ENCODE peak calls at places on chromosomes 12 and 14, in six cellular contexts. A is PC-3, T is mammary epithelial cell, G is Peyer's patch, O is Panc1, S is SJSA1. F is an unnamed sample. For H3K4me1, the result is how much of the 10 kb centered on the place peaks cover.

GRCh38 chr12:119024226-119024810 is 43.0 kb downstream of the SRRM4 start:
- DNase-seq in S (no peak), O (no peak), G (no peak), A (no peak), T (no peak), F (no peak)

GRCh38 chr14:89251066-89251465 is 166.0 kb downstream of the FOXN3 start:
- DNase-seq in T (peak), A (no peak), G (no peak), S (no peak), O (no peak), F (no peak)

GRCh38 chr14:53055003-53055402 is 98.1 kb downstream of the DDHD1 start:
- DNase-seq in G (no peak), T (peak), S (peak), A (peak), O (peak), F (no peak)

GRCh38 chr14:104239866-104240301 is 101.5 kb downstream of the KIF26A start:
- DNase-seq in T (no peak), S (no peak), A (no peak), O (no peak), G (peak), F (no peak)

GRCh38 chr14:68962681-68963080 is 16.4 kb downstream of the ACTN1 start:
- DNase-seq in A (no peak), G (no peak), T (no peak), S (no peak), O (no peak), F (no peak)

GRCh38 chr12:128910629-128911028 is 57.4 kb downstream of the GLT1D1 start:
- DNase-seq in T (no peak), G (no peak), S (no peak), O (no peak), A (no peak), F (no peak)

GRCh38 chr12:127162902-127163301 is 1104.1 kb upstream of the TMEM132C start:
- DNase-seq in T (peak), O (no peak), A (peak), S (peak), G (no peak), F (no peak)

GRCh38 chr12:79690156-79690605 is 583 bp downstream of the PAWR start:
- DNase-seq in O (no peak), G (no peak), A (peak), T (no peak), S (peak), F (peak)

GRCh38 chr12:5716991-5717390 is 228.1 kb downstream of the ANO2 start:
- DNase-seq in G (no peak), A (no peak), O (no peak), S (no peak), T (no peak), F (no peak)

GRCh38 chr12:23576372-23576771 is 373.1 kb downstream of the SOX5 start:
- DNase-seq in A (no peak), G (no peak), S (no peak), O (no peak), T (no peak), F (no peak)

GRCh38 chr14:102517412-102518062 is 8.0 kb upstream of the ANKRD9 start:
- DNase-seq in G (peak), S (no peak), O (no peak), T (no peak), A (no peak), F (no peak)

GRCh38 chr14:59081680-59082079 is 106.8 kb upstream of the DAAM1 start:
- DNase-seq in G (no peak), A (no peak), S (no peak), T (no peak), O (no peak), F (no peak)

GRCh38 chr14:106843951-106844483 is 1317.6 kb downstream of the TMEM121 start:
- DNase-seq in A (peak), O (no peak), G (peak), T (peak), S (peak), F (no peak)

GRCh38 chr14:94171208-94171607 is 2.9 kb upstream of the PPP4R4 start:
- DNase-seq in G (no peak), T (peak), A (peak), O (no peak), S (peak), F (no peak)

GRCh38 chr12:16880864-16881285 is 274.9 kb upstream of the LMO3 start:
- DNase-seq in G (peak), A (no peak), T (no peak), O (no peak), S (no peak), F (no peak)

GRCh38 chr12:119180380-119181040 is 1.8 kb downstream of the HSPB8 start:
- DNase-seq in T (no peak), A (no peak), G (no peak), S (peak), O (no peak), F (peak)

GRCh38 chr12:48198619-48198973 is 4.5 kb downstream of the OR10AD1 start:
- DNase-seq in G (no peak), T (no peak), O (no peak), A (no peak), S (no peak), F (peak)

GRCh38 chr12:106582661-106583577 is at the start of gene RFX4:
- DNase-seq in A (no peak), G (no peak), O (no peak), T (no peak), S (no peak), F (no peak)

GRCh38 chr14:84323450-84323849 is 1206.5 kb upstream of the FLRT2 start:
- DNase-seq in A (no peak), O (no peak), S (no peak), G (no peak), T (no peak), F (no peak)

GRCh38 chr14:104343690-104344640 is 205.6 kb downstream of the KIF26A start:
- DNase-seq in T (no peak), S (no peak), G (peak), A (no peak), O (no peak), F (no peak)

GRCh38 chr14:58884442-58884841 is 246.7 kb downstream of the DACT1 start:
- DNase-seq in S (no peak), O (no peak), G (no peak), T (no peak), A (peak), F (no peak)

GRCh38 chr12:119208626-119209061 is 29.9 kb downstream of the HSPB8 start:
- DNase-seq in O (no peak), T (peak), S (no peak), A (peak), G (peak), F (peak)

GRCh38 chr12:121388421-121388981 is 11.4 kb upstream of the RNF34 start:
- DNase-seq in S (peak), A (peak), G (no peak), O (no peak), T (peak), F (no peak)

GRCh38 chr12:119440961-119441360 is 106.4 kb downstream of the CCDC60 start:
- DNase-seq in O (no peak), A (no peak), T (no peak), G (no peak), S (no peak), F (no peak)

GRCh38 chr12:48750769-48751356 is 34.4 kb upstream of the CCNT1 start:
- DNase-seq in O (no peak), T (peak), S (no peak), A (peak), G (no peak), F (no peak)

GRCh38 chr12:19757317-19757877 is 318.1 kb downstream of the AEBP2 start:
- DNase-seq in G (no peak), A (peak), S (no peak), O (no peak), T (peak), F (no peak)

GRCh38 chr12:126069549-126070165 is 1004.4 kb downstream of the AACS start:
- DNase-seq in A (peak), S (no peak), O (no peak), G (no peak), T (peak), F (no peak)

GRCh38 chr12:117032593-117033381 is 66.4 kb downstream of the TESC start:
- DNase-seq in G (no peak), A (no peak), O (no peak), T (no peak), S (peak), F (no peak)

GRCh38 chr12:51357374-51358047 is 11.0 kb upstream of the CELA1 start:
- DNase-seq in O (no peak), T (no peak), A (no peak), S (no peak), G (no peak), F (no peak)

GRCh38 chr12:132186857-132187620 is 42.8 kb downstream of the NOC4L start:
- DNase-seq in T (no peak), G (no peak), S (no peak), A (peak), O (no peak), F (no peak)

GRCh38 chr14:53355581-53356112 is 202.5 kb upstream of the DDHD1 start:
- DNase-seq in O (no peak), T (peak), S (peak), G (no peak), A (peak), F (no peak)

GRCh38 chr12:80861636-80862378 is 75.9 kb downstream of the LIN7A start:
- DNase-seq in T (no peak), A (no peak), G (no peak), S (no peak), O (no peak), F (no peak)

GRCh38 chr12:91608562-91608961 is 425.9 kb upstream of the DCN start:
- DNase-seq in O (no peak), S (no peak), T (no peak), A (no peak), G (no peak), F (no peak)

GRCh38 chr12:19530631-19531020 is 91.3 kb downstream of the AEBP2 start:
- DNase-seq in O (no peak), T (peak), G (no peak), S (no peak), A (no peak), F (no peak)

GRCh38 chr12:84172823-84173424 is 739.7 kb downstream of the SLC6A15 start:
- DNase-seq in T (peak), G (no peak), S (no peak), A (no peak), O (no peak), F (no peak)

GRCh38 chr14:94769413-94770250 is at the start of gene GSC:
- DNase-seq in S (peak), O (no peak), T (peak), A (peak), G (no peak), F (peak)

GRCh38 chr12:17108877-17109520 is 503.0 kb upstream of the LMO3 start:
- DNase-seq in A (peak), S (no peak), T (no peak), G (no peak), O (no peak), F (no peak)

GRCh38 chr12:29402437-29402836 is 21.5 kb upstream of the ERGIC2 start:
- DNase-seq in S (no peak), T (no peak), O (no peak), A (no peak), G (no peak), F (no peak)

GRCh38 chr12:113244015-113244983 is 23.0 kb downstream of the TPCN1 start:
- DNase-seq in T (peak), A (peak), G (peak), S (no peak), O (no peak), F (peak)

GRCh38 chr14:63542231-63542999 is 762 bp downstream of the PPP2R5E start:
- DNase-seq in T (peak), A (peak), S (peak), O (no peak), G (no peak), F (peak)

GRCh38 chr14:63545431-63545830 is 2.3 kb upstream of the PPP2R5E start:
- DNase-seq in G (no peak), A (no peak), T (no peak), O (no peak), S (no peak), F (no peak)

GRCh38 chr14:63543826-63544320 is 696 bp upstream of the PPP2R5E start:
- DNase-seq in A (no peak), S (no peak), O (no peak), G (no peak), T (no peak), F (no peak)

GRCh38 chr14:63543000-63543825 is at the start of gene PPP2R5E:
- DNase-seq in G (peak), S (peak), T (peak), A (peak), O (peak), F (peak)

GRCh38 chr14:63544641-63545234 is 1.6 kb upstream of the PPP2R5E start:
- DNase-seq in O (no peak), S (peak), G (no peak), A (peak), T (no peak), F (no peak)
- H3K4me3 ChIP-seq in O (peak), S (peak), G (no peak), A (peak), T (peak), F (no peak)

DNA sequence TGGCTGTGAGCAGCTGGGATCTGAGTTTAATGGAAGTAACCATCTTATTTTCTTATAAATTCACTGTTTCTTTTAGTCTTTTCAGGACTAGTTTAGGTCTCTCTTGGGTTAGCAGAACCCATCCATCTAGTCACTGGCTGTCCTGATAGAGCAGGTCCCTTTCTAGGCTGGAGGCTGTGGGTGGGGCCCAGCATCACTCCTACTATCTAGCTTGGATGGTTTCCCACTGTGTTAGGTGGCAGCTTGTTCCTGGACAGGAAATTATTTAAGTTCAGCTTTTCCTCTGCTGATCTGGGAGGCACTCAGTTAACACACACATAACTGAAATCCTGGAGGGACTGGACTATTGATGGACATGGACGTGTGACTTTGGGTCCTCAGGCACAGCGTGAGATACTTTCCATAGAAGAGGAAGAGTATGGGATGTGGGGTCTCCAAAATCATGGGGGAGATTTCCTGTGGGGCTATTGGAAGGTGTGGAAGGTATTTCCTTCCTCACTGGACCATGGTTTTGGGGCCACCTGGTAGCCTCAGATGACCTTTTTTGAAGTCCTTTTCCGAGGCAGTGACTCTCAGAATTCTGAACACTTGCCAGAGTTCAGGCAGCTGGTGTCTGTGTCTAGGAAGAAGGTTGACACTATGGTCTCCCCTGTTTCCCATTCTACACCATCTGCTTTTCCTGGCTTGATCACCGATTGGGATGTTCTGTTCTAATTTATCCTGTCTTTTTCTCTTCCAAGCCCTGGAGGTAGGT is 11.4 kb upstream of the PLEKHG3 start:
- DNase-seq in S (no peak), G (no peak), A (peak), T (no peak), O (no peak), F (no peak)
- H3K4me1 ChIP-seq in S (under half), G (under half), A (under half), T (under half), O (under half), F (under half)

GRCh38 chr14:26199599-26200370 is 398.0 kb downstream of the NOVA1 start:
- DNase-seq in G (no peak), A (peak), O (no peak), T (no peak), S (peak), F (no peak)

GRCh38 chr14:26204362-26204953 is 393.4 kb downstream of the NOVA1 start:
- DNase-seq in S (no peak), A (no peak), O (no peak), G (no peak), T (no peak), F (no peak)

GRCh38 chr14:26206640-26207039 is 391.2 kb downstream of the NOVA1 start:
- DNase-seq in A (peak), O (no peak), T (no peak), S (no peak), G (no peak), F (no peak)

GRCh38 chr14:26200675-26201074 is 397.2 kb downstream of the NOVA1 start:
- DNase-seq in O (no peak), S (no peak), G (no peak), A (peak), T (no peak), F (no peak)

DNA sequence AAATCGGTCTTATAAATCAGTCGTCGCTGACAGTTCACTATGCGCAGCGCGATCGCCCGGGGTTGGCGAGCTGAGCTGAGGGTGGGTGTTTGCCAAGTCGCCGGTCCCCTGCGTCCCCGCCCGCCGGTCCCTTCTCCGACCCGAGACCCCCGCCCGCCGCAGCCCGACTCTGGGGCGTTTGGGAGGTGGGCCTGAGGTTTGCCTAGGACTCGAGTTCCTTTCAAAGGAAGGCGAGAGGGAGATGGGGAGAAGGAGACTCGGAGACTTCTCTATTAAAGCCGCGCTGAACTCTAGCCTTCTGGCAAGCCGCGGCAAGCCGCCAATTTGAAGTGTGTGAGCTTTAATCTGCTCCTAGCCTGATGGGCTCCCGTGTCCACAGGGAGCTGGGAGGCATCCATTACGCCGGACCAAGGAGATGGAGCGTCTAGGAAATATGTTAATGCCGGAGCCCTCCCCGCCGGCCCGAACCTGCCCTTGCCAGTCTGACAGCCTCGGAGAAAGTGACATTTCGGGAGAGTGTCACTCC is 392.8 kb downstream of the NOVA1 start:
- DNase-seq in O (no peak), G (peak), A (no peak), T (no peak), S (no peak), F (peak)
- H3K4me3 ChIP-seq in O (no peak), G (peak), A (no peak), T (no peak), S (no peak), F (peak)

DNA sequence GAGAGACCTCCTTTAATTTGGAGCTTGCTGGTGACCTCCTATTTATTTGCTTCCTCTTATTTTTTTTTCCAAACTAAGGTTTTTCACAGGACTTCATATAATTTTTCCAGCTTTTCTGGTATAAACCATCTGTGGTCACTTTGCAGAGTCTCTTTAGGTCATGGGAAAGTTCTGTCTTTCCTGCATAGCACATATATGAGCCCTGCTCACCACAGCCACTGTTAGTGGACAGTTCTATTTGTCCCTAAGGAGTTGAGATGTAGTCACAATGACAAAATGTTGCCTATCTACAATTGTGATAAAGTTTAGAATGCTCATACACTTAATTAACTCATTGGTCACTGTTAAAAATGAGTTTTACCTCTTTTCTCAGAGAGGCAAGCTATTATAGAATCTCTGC is 53.7 kb upstream of the LDHB start:
- DNase-seq in G (no peak), A (no peak), T (no peak), S (no peak), O (no peak), F (no peak)
- H3K4me1 ChIP-seq in G (under half), A (under half), T (under half), S (under half), O (under half), F (under half)